ENCODE peak calls at places on chromosomes 4 and X, in ten cellular contexts. B, X, O, Z, I, F, S, N, W and T are unnamed samples. For H3K4me1, the result is how much of the 10 kb centered on the place peaks cover.

GRCh38 chr4:139526928-139527327 is 29.1 kb downstream of the SETD7 start:
- DNase-seq in X (no peak), B (no peak), F (no peak), S (no peak), I (no peak), Z (no peak), N (no peak), W (no peak), O (no peak), T (no peak)

GRCh38 chr4:115790812-115791211 is 677.4 kb upstream of the NDST4 start:
- DNase-seq in S (no peak), W (no peak), I (no peak), F (no peak), B (no peak), O (no peak), X (no peak), Z (no peak), N (no peak), T (no peak)

GRCh38 chr4:113060853-113061252 is 11.4 kb downstream of the ANK2 start:
- DNase-seq in Z (no peak), I (no peak), N (no peak), F (no peak), X (no peak), B (no peak), S (no peak), W (no peak), O (no peak), T (no peak)

GRCh38 chrX:131861088-131861787 is 161.9 kb upstream of the STK26 start:
- DNase-seq in O (no peak), S (no peak), X (no peak), N (no peak), I (no peak), W (no peak), B (no peak), F (no peak), Z (no peak), T (peak)

GRCh38 chr4:116953947-116954346 is 131.4 kb downstream of the TRAM1L1 start:
- DNase-seq in B (no peak), I (no peak), F (no peak), W (no peak), S (no peak), X (no peak), Z (no peak), N (no peak), O (no peak), T (no peak)

GRCh38 chr4:173519130-173520101 is 10.6 kb downstream of the HAND2 start:
- DNase-seq in F (no peak), S (no peak), B (no peak), Z (no peak), O (peak), I (peak), W (no peak), X (peak), N (no peak), T (no peak)

GRCh38 chr4:4427478-4427870 is 40.6 kb downstream of the NSG1 start:
- DNase-seq in X (no peak), N (no peak), W (no peak), F (no peak), I (no peak), S (no peak), B (no peak), Z (no peak), O (no peak), T (no peak)

GRCh38 chr4:87092389-87093141 is 127.9 kb downstream of the KLHL8 start:
- DNase-seq in S (no peak), N (peak), X (peak), O (peak), W (peak), Z (peak), F (peak), I (peak), B (no peak), T (peak)

GRCh38 chrX:119573840-119574393 is 446 bp upstream of the UBE2A start:
- DNase-seq in B (peak), F (peak), O (peak), Z (peak), X (peak), W (no peak), I (peak), N (peak), S (no peak), T (no peak)

GRCh38 chr4:139838811-139839210 is 173.2 kb downstream of the MGST2 start:
- DNase-seq in Z (peak), S (no peak), N (no peak), I (no peak), F (no peak), X (no peak), W (no peak), B (no peak), O (no peak), T (no peak)

GRCh38 chr4:156321203-156321602 is 367.5 kb upstream of the CTSO start:
- DNase-seq in W (no peak), N (no peak), X (no peak), B (no peak), S (no peak), F (no peak), O (no peak), I (no peak), Z (peak), T (peak)

GRCh38 chrX:153970398-153971123 is 1.1 kb downstream of the HCFC1 start:
- DNase-seq in X (peak), W (no peak), N (no peak), I (no peak), F (peak), S (peak), Z (peak), O (peak), B (peak), T (peak)

GRCh38 chr4:2258091-2259035 is 3.5 kb downstream of the MXD4 start:
- DNase-seq in S (no peak), N (peak), X (peak), W (peak), F (no peak), O (peak), I (peak), Z (no peak), B (no peak), T (no peak)
- H3K4me1 ChIP-seq in S (under half), N (half or more), X (half or more), W (half or more), F (half or more), O (half or more), I (half or more), Z (under half), B (under half), T (under half)

GRCh38 chrX:103845165-103845653 is 13.2 kb upstream of the RAB9B start:
- DNase-seq in W (no peak), O (peak), N (peak), B (peak), S (peak), F (peak), I (peak), X (peak), Z (peak), T (peak)

GRCh38 chrX:103839404-103839803 is 7.3 kb upstream of the RAB9B start:
- DNase-seq in N (no peak), S (no peak), F (no peak), O (no peak), X (no peak), Z (no peak), B (no peak), W (no peak), I (no peak), T (no peak)
- H3K27ac ChIP-seq in N (no peak), S (no peak), F (no peak), O (no peak), X (no peak), Z (no peak), B (no peak), W (no peak), I (no peak), T (no peak)

DNA sequence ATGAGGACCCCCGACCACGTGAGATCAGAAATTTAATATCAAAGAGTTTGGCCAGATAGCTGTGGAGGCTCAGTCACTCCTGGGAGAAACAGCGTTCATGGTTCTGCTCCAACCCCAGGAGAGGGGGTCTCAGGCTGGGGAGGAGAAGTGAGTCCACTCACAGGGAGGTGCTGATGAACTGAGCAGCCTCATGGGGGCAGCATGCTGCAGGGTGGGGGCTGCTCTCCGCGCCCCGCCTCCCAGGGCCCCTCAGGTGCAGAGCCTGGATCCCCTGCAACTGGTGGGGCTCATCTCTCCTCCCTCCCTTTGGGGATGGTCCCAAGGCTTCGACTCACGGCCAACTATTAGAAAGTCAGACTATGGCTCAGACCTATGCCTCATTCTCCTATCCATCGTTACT is 26.6 kb upstream of the C4orf50 start:
- DNase-seq in S (no peak), Z (no peak), X (no peak), O (no peak), B (peak), F (no peak), N (no peak), W (no peak), I (no peak), T (no peak)
- TF ChIP-seq CTCF in S (no peak), Z (no peak), X (no peak), O (no peak), B (peak), F (no peak), N (no peak), W (no peak), I (no peak), T (no peak)

DNA sequence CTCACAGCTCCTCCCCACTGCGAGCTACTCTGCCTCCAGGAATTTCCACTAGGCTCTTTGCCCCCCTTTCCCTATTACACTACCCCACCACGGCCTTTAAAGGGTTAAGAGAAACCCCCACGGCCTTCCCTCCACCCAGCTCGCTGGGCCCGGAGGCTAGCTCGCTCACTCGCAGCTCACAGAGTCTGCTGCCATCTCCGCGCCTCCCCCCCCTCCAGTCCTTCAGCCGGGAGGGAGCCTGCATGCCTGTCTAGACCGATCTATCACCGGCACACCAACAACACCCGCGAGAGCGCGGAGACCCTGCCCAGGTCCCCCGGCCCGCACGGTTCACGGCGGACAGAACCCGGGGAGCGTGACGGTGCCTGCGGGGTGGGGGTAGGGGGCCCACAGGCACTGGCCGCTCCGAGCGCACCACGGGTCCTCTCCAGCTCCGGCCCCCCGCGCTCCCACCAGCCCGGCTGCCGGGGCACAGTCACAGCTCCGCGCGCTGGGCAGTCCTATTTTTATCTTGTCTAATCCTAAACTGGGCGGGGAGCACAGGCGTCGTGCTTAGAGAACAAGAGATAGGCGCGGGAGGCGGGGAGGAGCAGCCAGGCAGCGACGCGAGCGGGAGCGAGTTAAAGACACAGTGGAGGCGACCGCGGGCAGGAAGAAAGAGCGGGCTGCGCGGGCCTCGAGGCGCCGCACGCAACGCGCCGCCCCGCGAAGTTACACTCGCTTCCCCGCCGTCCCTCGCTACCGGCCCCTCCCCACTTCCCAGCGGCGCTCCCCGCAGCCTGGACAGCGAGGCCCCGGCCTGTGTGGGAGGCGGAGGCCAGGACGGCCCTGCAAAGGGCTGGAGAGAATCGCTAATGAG is 3.5 kb downstream of the BCOR start:
- DNase-seq in Z (peak), S (no peak), B (peak), F (peak), X (peak), W (peak), N (no peak), I (peak), O (peak), T (no peak)
- H3K4me1 ChIP-seq in Z (under half), S (under half), B (under half), F (under half), X (half or more), W (under half), N (half or more), I (under half), O (under half), T (under half)

GRCh38 chr4:84917087-84917821 is 49.2 kb downstream of the WDFY3 start:
- DNase-seq in B (no peak), Z (peak), I (no peak), S (no peak), N (no peak), F (no peak), W (no peak), O (no peak), X (no peak), T (no peak)
- H3K27ac ChIP-seq in B (no peak), Z (no peak), I (no peak), S (no peak), N (no peak), F (no peak), W (no peak), O (no peak), X (no peak), T (no peak)

GRCh38 chrX:1477801-1478458 is 25.2 kb upstream of the ASMTL start:
- DNase-seq in B (no peak), Z (no peak), S (no peak), I (no peak), W (no peak), O (no peak), F (no peak), N (no peak), X (no peak), T (no peak)
- TF ChIP-seq CTCF in B (no peak), Z (no peak), S (no peak), I (no peak), W (no peak), O (no peak), F (no peak), N (no peak), X (no peak), T (no peak)

GRCh38 chr4:184347251-184348239 is 126.8 kb downstream of the IRF2 start:
- DNase-seq in S (no peak), O (peak), Z (peak), B (peak), F (peak), W (peak), X (peak), I (peak), N (peak), T (peak)

GRCh38 chr4:184348311-184349233 is 125.8 kb downstream of the IRF2 start:
- DNase-seq in N (no peak), Z (peak), O (no peak), I (peak), X (no peak), B (no peak), F (no peak), W (no peak), S (no peak), T (no peak)

GRCh38 chr4:184350964-184351363 is 123.4 kb downstream of the IRF2 start:
- DNase-seq in X (no peak), B (no peak), O (no peak), F (no peak), Z (no peak), N (no peak), I (no peak), S (no peak), W (no peak), T (no peak)

GRCh38 chr4:184350213-184350817 is 124.0 kb downstream of the IRF2 start:
- DNase-seq in W (no peak), N (no peak), I (no peak), F (no peak), X (no peak), B (no peak), O (no peak), S (no peak), Z (no peak), T (no peak)

GRCh38 chr4:184349283-184350039 is 124.9 kb downstream of the IRF2 start:
- DNase-seq in O (no peak), W (no peak), F (no peak), S (no peak), B (no peak), Z (no peak), I (no peak), N (no peak), X (no peak), T (no peak)
- H3K4me1 ChIP-seq in O (half or more), W (half or more), F (under half), S (under half), B (under half), Z (under half), I (half or more), N (under half), X (half or more), T (under half)

DNA sequence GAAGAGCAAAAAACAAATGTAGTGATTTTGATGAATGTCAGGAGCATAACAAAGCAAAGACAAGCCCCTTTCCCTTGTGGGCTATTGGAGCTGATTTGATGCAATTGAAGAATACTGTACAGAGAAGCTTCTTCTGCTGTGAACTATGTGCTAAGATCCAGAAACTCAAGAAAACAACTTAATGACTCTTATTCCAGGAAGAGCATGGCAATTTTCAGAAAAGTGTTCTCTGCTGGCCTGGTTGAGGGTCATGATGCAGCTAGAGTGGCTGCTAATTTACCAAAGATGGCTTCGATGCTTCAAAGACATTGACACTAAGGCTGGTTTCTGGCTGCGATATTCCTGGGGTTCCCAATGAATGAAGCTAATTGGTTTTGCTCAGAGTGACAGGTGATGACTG is 45.8 kb downstream of the TNIP3 start:
- DNase-seq in X (no peak), F (no peak), I (no peak), B (no peak), S (no peak), N (no peak), O (no peak), Z (no peak), W (no peak), T (no peak)
- H3K27ac ChIP-seq in X (no peak), F (no peak), I (no peak), B (no peak), S (no peak), N (no peak), O (no peak), Z (no peak), W (no peak), T (no peak)

DNA sequence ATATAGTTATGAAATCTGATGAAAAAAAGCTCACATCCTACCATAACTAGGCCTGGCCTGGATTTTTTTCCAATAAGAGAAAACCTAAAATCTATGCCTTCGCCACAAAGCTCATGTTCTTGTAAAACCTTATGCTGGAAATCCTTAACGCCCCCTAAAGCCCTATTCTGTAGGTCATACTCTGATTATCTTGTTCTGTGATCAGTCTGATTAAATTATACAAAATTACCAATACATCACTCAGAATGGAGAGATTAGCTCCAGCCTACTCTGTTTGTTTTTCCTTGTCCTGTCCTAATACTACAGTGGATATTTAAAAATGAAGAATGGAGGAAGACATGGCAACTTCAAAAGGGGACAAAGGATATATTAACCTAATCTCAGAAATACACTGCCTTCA is 7.2 kb downstream of the ZNF827 start:
- DNase-seq in W (no peak), N (no peak), O (no peak), S (no peak), Z (no peak), X (no peak), I (no peak), F (no peak), B (no peak), T (no peak)
- TF ChIP-seq CTCF in W (no peak), N (no peak), O (no peak), S (no peak), Z (no peak), X (no peak), I (no peak), F (no peak), B (no peak), T (no peak)

GRCh38 chr4:83552085-83552484 is 16.2 kb downstream of the GPAT3 start:
- DNase-seq in X (no peak), I (no peak), Z (no peak), S (no peak), F (no peak), B (no peak), W (no peak), N (no peak), O (no peak), T (peak)
- H3K4me1 ChIP-seq in X (under half), I (half or more), Z (under half), S (under half), F (under half), B (under half), W (under half), N (under half), O (under half), T (under half)